ENCODE peak calls at places on chromosome 1, in eight cellular contexts. One of them, this sample, is unnamed.

GRCh38 chr1:241706967-241707366 is 54.9 kb downstream of the WDR64 start:
- DNase-seq in cardiac muscle cell: no peak
- DNase-seq in right atrium auricular region: no peak
- DNase-seq in effector memory CD4-positive, alpha-beta T cell: peak; percentile 12
- DNase-seq in CD8-positive, alpha-beta T cell: peak; percentile 82
- DNase-seq in aorta: no peak
- DNase-seq in right cardiac atrium: peak; percentile 22
- DNase-seq in Peyer's patch: no peak
- DNase-seq in this sample: no peak

GRCh38 chr1:117060441-117061317 is 553 bp downstream of the TTF2 start:
- DNase-seq in cardiac muscle cell: peak; percentile 52
- DNase-seq in right atrium auricular region: no peak
- DNase-seq in effector memory CD4-positive, alpha-beta T cell: no peak
- DNase-seq in CD8-positive, alpha-beta T cell: peak; percentile 20
- DNase-seq in aorta: no peak
- DNase-seq in right cardiac atrium: no peak
- DNase-seq in Peyer's patch: no peak
- DNase-seq in this sample: peak; percentile 55

GRCh38 chr1:225514671-225515081 is 86.8 kb upstream of the LBR start:
- DNase-seq in cardiac muscle cell: no peak
- DNase-seq in right atrium auricular region: no peak
- DNase-seq in effector memory CD4-positive, alpha-beta T cell: no peak
- DNase-seq in CD8-positive, alpha-beta T cell: no peak
- DNase-seq in aorta: no peak
- DNase-seq in right cardiac atrium: no peak
- DNase-seq in Peyer's patch: no peak
- DNase-seq in this sample: no peak

GRCh38 chr1:151134396-151134795 is 12.0 kb downstream of the SEMA6C start:
- DNase-seq in cardiac muscle cell: no peak
- DNase-seq in right atrium auricular region: no peak
- DNase-seq in effector memory CD4-positive, alpha-beta T cell: no peak
- DNase-seq in CD8-positive, alpha-beta T cell: no peak
- DNase-seq in aorta: peak; percentile 21
- DNase-seq in right cardiac atrium: no peak
- DNase-seq in Peyer's patch: no peak
- DNase-seq in this sample: no peak

GRCh38 chr1:4975856-4976255 is 321.4 kb downstream of the AJAP1 start:
- DNase-seq in cardiac muscle cell: no peak
- DNase-seq in right atrium auricular region: no peak
- DNase-seq in effector memory CD4-positive, alpha-beta T cell: no peak
- DNase-seq in CD8-positive, alpha-beta T cell: no peak
- DNase-seq in aorta: no peak
- DNase-seq in right cardiac atrium: no peak
- DNase-seq in Peyer's patch: no peak
- DNase-seq in this sample: no peak

GRCh38 chr1:244065960-244066388 is 14.9 kb downstream of the ZBTB18 start:
- DNase-seq in cardiac muscle cell: peak; percentile 93
- DNase-seq in right atrium auricular region: no peak
- DNase-seq in effector memory CD4-positive, alpha-beta T cell: no peak
- DNase-seq in CD8-positive, alpha-beta T cell: no peak
- DNase-seq in aorta: no peak
- DNase-seq in right cardiac atrium: no peak
- DNase-seq in Peyer's patch: no peak
- DNase-seq in this sample: no peak

GRCh38 chr1:150981805-150982712 is at the start of gene ANXA9:
- DNase-seq in cardiac muscle cell: no peak
- DNase-seq in right atrium auricular region: no peak
- DNase-seq in effector memory CD4-positive, alpha-beta T cell: no peak
- DNase-seq in CD8-positive, alpha-beta T cell: no peak
- DNase-seq in aorta: peak; percentile 66
- DNase-seq in right cardiac atrium: no peak
- DNase-seq in Peyer's patch: peak; percentile 73
- DNase-seq in this sample: no peak

GRCh38 chr1:6989506-6990159 is 204.4 kb downstream of the CAMTA1 start:
- DNase-seq in cardiac muscle cell: no peak
- DNase-seq in right atrium auricular region: no peak
- DNase-seq in effector memory CD4-positive, alpha-beta T cell: no peak
- DNase-seq in CD8-positive, alpha-beta T cell: no peak
- DNase-seq in aorta: no peak
- DNase-seq in right cardiac atrium: no peak
- DNase-seq in Peyer's patch: no peak
- DNase-seq in this sample: peak; percentile 3

GRCh38 chr1:87956766-87957165 is 628.1 kb downstream of the LMO4 start:
- DNase-seq in cardiac muscle cell: no peak
- DNase-seq in right atrium auricular region: no peak
- DNase-seq in effector memory CD4-positive, alpha-beta T cell: no peak
- DNase-seq in CD8-positive, alpha-beta T cell: no peak
- DNase-seq in aorta: no peak
- DNase-seq in right cardiac atrium: no peak
- DNase-seq in Peyer's patch: no peak
- DNase-seq in this sample: no peak

GRCh38 chr1:73205294-73205973 is 923.1 kb upstream of the NEGR1 start:
- DNase-seq in cardiac muscle cell: no peak
- DNase-seq in right atrium auricular region: no peak
- DNase-seq in effector memory CD4-positive, alpha-beta T cell: no peak
- DNase-seq in CD8-positive, alpha-beta T cell: no peak
- DNase-seq in aorta: no peak
- DNase-seq in right cardiac atrium: no peak
- DNase-seq in Peyer's patch: no peak
- DNase-seq in this sample: peak; percentile 33

GRCh38 chr1:40371707-40372258 is 1.7 kb upstream of the SMAP2 start:
- DNase-seq in cardiac muscle cell: no peak
- DNase-seq in right atrium auricular region: no peak
- DNase-seq in effector memory CD4-positive, alpha-beta T cell: no peak
- DNase-seq in CD8-positive, alpha-beta T cell: no peak
- DNase-seq in aorta: no peak
- DNase-seq in right cardiac atrium: no peak
- DNase-seq in Peyer's patch: no peak
- DNase-seq in this sample: no peak

GRCh38 chr1:40377512-40377911 is 4.0 kb downstream of the SMAP2 start:
- DNase-seq in cardiac muscle cell: no peak
- DNase-seq in right atrium auricular region: peak; percentile 1
- DNase-seq in effector memory CD4-positive, alpha-beta T cell: no peak
- DNase-seq in CD8-positive, alpha-beta T cell: no peak
- DNase-seq in aorta: no peak
- DNase-seq in right cardiac atrium: no peak
- DNase-seq in Peyer's patch: no peak
- DNase-seq in this sample: no peak

GRCh38 chr1:40372658-40373322 is 737 bp upstream of the SMAP2 start:
- DNase-seq in cardiac muscle cell: no peak
- DNase-seq in right atrium auricular region: peak; percentile 32
- DNase-seq in effector memory CD4-positive, alpha-beta T cell: no peak
- DNase-seq in CD8-positive, alpha-beta T cell: no peak
- DNase-seq in aorta: no peak
- DNase-seq in right cardiac atrium: no peak
- DNase-seq in Peyer's patch: no peak
- DNase-seq in this sample: no peak

DNA sequence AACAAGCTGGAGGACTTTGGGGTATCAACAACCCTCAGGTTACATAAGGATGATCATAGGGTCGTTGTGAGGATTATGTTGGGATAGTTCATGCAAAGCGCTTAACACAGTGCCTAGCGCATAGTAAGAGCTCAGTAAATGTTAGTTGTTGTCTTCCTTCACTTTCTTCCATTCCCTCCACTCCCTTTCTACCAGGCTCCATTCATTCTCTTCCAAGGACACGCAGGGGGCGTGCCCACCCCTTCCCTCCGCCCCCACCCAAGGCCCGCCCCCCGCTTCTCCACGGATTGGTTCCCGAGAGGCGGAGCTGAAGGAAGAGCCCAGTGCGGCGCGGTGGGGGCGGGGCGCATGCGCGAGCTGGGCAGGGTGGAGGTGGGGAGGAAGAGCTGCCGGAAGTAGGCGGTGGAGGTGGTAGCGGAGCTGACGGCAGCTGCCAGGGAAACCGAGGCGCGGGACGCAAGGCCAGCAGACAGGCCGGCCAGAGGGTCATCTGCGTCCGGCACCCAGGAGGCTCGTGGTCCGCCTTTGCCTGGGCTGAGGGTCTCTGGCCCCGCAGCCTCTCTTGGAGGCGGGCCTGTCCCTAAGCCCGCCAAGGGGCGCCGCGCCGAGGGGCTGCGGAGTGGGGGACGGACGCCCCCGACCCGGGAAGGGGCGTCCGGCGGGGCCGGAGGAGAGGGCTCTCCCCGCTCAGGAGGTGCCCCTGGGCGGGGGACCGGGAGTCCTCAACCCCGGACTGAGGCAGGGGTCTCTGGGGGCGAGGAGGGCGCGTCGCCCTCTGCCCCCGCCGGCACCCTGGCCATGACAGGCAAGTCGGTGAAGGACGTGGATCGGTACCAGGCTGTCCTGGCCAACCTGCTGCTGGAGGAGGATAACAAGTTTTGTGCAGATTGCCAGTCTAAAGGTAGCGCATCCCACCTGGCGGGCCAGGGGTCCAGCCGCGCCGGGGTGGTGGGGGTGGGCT is at the start of gene SMAP2:
- DNase-seq in cardiac muscle cell: peak; percentile 98
- DNase-seq in right atrium auricular region: peak; percentile 95
- DNase-seq in effector memory CD4-positive, alpha-beta T cell: peak; percentile 89
- DNase-seq in CD8-positive, alpha-beta T cell: peak; percentile 95
- DNase-seq in aorta: peak; percentile 99
- DNase-seq in right cardiac atrium: peak; percentile 99
- DNase-seq in Peyer's patch: peak; percentile 98
- DNase-seq in this sample: peak; percentile 93
- H3K4me3 ChIP-seq in cardiac muscle cell: peak within 1 kb of the TSS; percentile 90
- H3K4me3 ChIP-seq in right atrium auricular region: peak within 1 kb of the TSS; percentile 87
- H3K4me3 ChIP-seq in effector memory CD4-positive, alpha-beta T cell: peak within 1 kb of the TSS; percentile 99
- H3K4me3 ChIP-seq in CD8-positive, alpha-beta T cell: peak within 1 kb of the TSS; percentile 81
- H3K4me3 ChIP-seq in aorta: peak within 1 kb of the TSS; percentile 74
- H3K4me3 ChIP-seq in right cardiac atrium: peak within 1 kb of the TSS; percentile 88
- H3K4me3 ChIP-seq in Peyer's patch: peak within 1 kb of the TSS; percentile 99
- H3K4me3 ChIP-seq in this sample: peak within 1 kb of the TSS; percentile 86

DNA sequence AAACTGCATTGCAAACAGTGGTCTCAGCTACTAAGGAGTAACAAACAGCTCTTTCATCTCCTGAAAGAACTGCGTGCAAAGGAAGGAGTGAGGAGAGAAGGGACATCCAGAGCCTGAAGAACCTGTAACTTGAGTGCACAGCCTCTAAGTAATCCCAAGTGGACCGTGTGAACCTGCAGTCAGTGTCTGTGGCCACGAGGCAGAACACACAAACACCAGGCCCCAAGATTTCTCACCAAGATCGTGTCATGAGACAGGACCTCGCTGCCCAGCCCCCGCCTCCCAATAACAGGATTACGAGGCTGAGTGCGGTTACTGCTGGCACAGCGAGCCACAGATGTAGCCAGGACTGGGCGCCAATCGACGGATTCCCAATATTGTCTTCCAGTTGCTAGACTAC is 101.3 kb upstream of the SLC25A33 start:
- DNase-seq in cardiac muscle cell: peak; percentile 43
- DNase-seq in right atrium auricular region: peak; percentile 85
- DNase-seq in effector memory CD4-positive, alpha-beta T cell: no peak
- DNase-seq in CD8-positive, alpha-beta T cell: no peak
- DNase-seq in aorta: peak; percentile 85
- DNase-seq in right cardiac atrium: peak; percentile 86
- DNase-seq in Peyer's patch: peak; percentile 60
- DNase-seq in this sample: no peak
- H3K4me1 ChIP-seq in cardiac muscle cell: peaks cover 17% of the 10 kb centered on the region
- H3K4me1 ChIP-seq in right atrium auricular region: peaks cover 86% of the 10 kb centered on the region
- H3K4me1 ChIP-seq in effector memory CD4-positive, alpha-beta T cell: no peaks in the 10 kb centered on the region
- H3K4me1 ChIP-seq in CD8-positive, alpha-beta T cell: no peaks in the 10 kb centered on the region
- H3K4me1 ChIP-seq in aorta: no peaks in the 10 kb centered on the region
- H3K4me1 ChIP-seq in right cardiac atrium: peaks cover 11% of the 10 kb centered on the region
- H3K4me1 ChIP-seq in Peyer's patch: peaks cover 9% of the 10 kb centered on the region
- H3K4me1 ChIP-seq in this sample: no peaks in the 10 kb centered on the region

GRCh38 chr1:217134857-217135568 is 411.8 kb upstream of the ESRRG start:
- DNase-seq in cardiac muscle cell: peak; percentile 18
- DNase-seq in right atrium auricular region: no peak
- DNase-seq in effector memory CD4-positive, alpha-beta T cell: no peak
- DNase-seq in CD8-positive, alpha-beta T cell: no peak
- DNase-seq in aorta: no peak
- DNase-seq in right cardiac atrium: peak; percentile 40
- DNase-seq in Peyer's patch: no peak
- DNase-seq in this sample: no peak

GRCh38 chr1:217136895-217137205 is 413.6 kb upstream of the ESRRG start:
- DNase-seq in cardiac muscle cell: no peak
- DNase-seq in right atrium auricular region: no peak
- DNase-seq in effector memory CD4-positive, alpha-beta T cell: no peak
- DNase-seq in CD8-positive, alpha-beta T cell: no peak
- DNase-seq in aorta: no peak
- DNase-seq in right cardiac atrium: no peak
- DNase-seq in Peyer's patch: no peak
- DNase-seq in this sample: no peak

GRCh38 chr1:217135569-217135915 is 412.3 kb upstream of the ESRRG start:
- DNase-seq in cardiac muscle cell: peak; percentile 19
- DNase-seq in right atrium auricular region: no peak
- DNase-seq in effector memory CD4-positive, alpha-beta T cell: no peak
- DNase-seq in CD8-positive, alpha-beta T cell: no peak
- DNase-seq in aorta: no peak
- DNase-seq in right cardiac atrium: peak; percentile 61
- DNase-seq in Peyer's patch: no peak
- DNase-seq in this sample: no peak

GRCh38 chr1:217137210-217137871 is 414.1 kb upstream of the ESRRG start:
- DNase-seq in cardiac muscle cell: no peak
- DNase-seq in right atrium auricular region: no peak
- DNase-seq in effector memory CD4-positive, alpha-beta T cell: no peak
- DNase-seq in CD8-positive, alpha-beta T cell: no peak
- DNase-seq in aorta: no peak
- DNase-seq in right cardiac atrium: peak; percentile 34
- DNase-seq in Peyer's patch: no peak
- DNase-seq in this sample: no peak

DNA sequence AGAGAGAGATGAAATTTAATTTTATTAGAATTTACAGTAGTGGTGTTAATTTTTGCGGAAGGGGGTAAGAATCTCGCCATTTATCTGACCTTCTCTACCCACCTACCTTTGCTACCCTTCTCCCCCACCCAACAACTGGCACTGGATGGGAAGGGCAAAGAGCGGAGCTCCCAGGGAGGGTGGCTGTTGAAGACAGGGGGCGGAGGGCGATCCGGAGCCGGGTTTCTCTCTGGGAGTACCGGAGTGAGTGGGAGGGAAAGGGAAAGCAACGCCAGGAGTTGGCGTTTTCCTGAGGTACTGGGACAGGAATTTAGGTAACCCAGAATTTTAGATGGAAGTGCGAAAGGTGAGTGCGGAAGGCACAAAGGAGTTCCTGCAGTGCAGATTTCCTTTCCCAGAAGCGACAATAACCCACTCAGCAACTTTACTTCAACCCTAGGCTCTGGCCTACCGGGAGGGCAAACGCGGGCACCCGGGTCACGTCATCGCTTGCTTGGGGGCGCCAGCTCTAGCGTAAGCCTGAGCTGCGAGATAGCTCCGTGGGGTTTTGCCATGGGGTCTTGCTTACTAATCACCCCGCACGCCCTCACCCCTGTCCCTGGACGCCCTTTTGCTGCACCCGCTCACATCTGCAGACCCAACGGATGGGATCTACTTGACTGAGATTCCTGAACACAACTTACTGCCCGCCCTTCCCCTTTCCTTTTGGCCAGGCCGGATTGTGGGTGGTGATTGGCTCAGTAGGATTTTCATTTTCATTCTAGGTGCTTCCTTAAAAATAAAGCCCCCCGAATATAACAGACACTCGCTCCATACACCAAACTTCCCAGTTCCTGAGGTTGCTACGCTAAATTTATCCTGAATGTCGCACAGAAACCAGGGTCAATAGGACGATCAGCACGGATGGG is 413.0 kb upstream of the ESRRG start:
- DNase-seq in cardiac muscle cell: no peak
- DNase-seq in right atrium auricular region: no peak
- DNase-seq in effector memory CD4-positive, alpha-beta T cell: no peak
- DNase-seq in CD8-positive, alpha-beta T cell: no peak
- DNase-seq in aorta: no peak
- DNase-seq in right cardiac atrium: no peak
- DNase-seq in Peyer's patch: no peak
- DNase-seq in this sample: no peak
- H3K4me3 ChIP-seq in cardiac muscle cell: peak overlapping the region; percentile 46
- H3K4me3 ChIP-seq in right atrium auricular region: peak overlapping the region; percentile 39
- H3K4me3 ChIP-seq in effector memory CD4-positive, alpha-beta T cell: no peak overlapping the region
- H3K4me3 ChIP-seq in CD8-positive, alpha-beta T cell: no peak overlapping the region
- H3K4me3 ChIP-seq in aorta: peak overlapping the region; percentile 51
- H3K4me3 ChIP-seq in right cardiac atrium: peak overlapping the region; percentile 58
- H3K4me3 ChIP-seq in Peyer's patch: no peak overlapping the region
- H3K4me3 ChIP-seq in this sample: no peak overlapping the region

GRCh38 chr1:26110731-26111529 is 694 bp upstream of the PDIK1L start:
- DNase-seq in cardiac muscle cell: peak; percentile 75
- DNase-seq in right atrium auricular region: peak; percentile 64
- DNase-seq in effector memory CD4-positive, alpha-beta T cell: peak; percentile 67
- DNase-seq in CD8-positive, alpha-beta T cell: peak; percentile 80
- DNase-seq in aorta: peak; percentile 92
- DNase-seq in right cardiac atrium: peak; percentile 91
- DNase-seq in Peyer's patch: peak; percentile 94
- DNase-seq in this sample: peak; percentile 76
- H3K4me1 ChIP-seq in cardiac muscle cell: peaks cover 17% of the 10 kb centered on the region
- H3K4me1 ChIP-seq in right atrium auricular region: peaks cover 27% of the 10 kb centered on the region
- H3K4me1 ChIP-seq in effector memory CD4-positive, alpha-beta T cell: peaks cover 11% of the 10 kb centered on the region
- H3K4me1 ChIP-seq in CD8-positive, alpha-beta T cell: peaks cover 19% of the 10 kb centered on the region
- H3K4me1 ChIP-seq in aorta: no peaks in the 10 kb centered on the region
- H3K4me1 ChIP-seq in right cardiac atrium: no peaks in the 10 kb centered on the region
- H3K4me1 ChIP-seq in Peyer's patch: no peaks in the 10 kb centered on the region
- H3K4me1 ChIP-seq in this sample: peaks cover 13% of the 10 kb centered on the region

This sample was measured in HAP-1.